ENCODE peak calls at places on chromosome 16, in ten cellular contexts. G is heart right ventricle; R is sigmoid colon; B is substantia nigra; C is mesendoderm; Y is CD8-positive, alpha-beta T cell; E is K562; K is left lung; H is naive thymus-derived CD4-positive, alpha-beta T cell; A is MM.1S. I is an unnamed sample.

GRCh38 chr16:69381231-69381630 is 4.6 kb downstream of the TERF2 start:
- DNase-seq in G (no peak), R (no peak), B (no peak), C (no peak), Y (no peak), E (no peak), K (no peak), H (no peak), A (no peak), I (no peak)

GRCh38 chr16:55515110-55515509 is 6.2 kb downstream of the LPCAT2 start:
- DNase-seq in G (no peak), R (no peak), B (no peak), C (no peak), Y (no peak), E (no peak), K (no peak), H (no peak), A (no peak), I (no peak)

GRCh38 chr16:46690281-46691178 is 1.1 kb downstream of the ORC6 start:
- DNase-seq in G (no peak), R (no peak), B (no peak), C (peak), Y (no peak), E (no peak), K (peak), H (no peak), A (peak), I (no peak)

GRCh38 chr16:34801875-34802274 is 1342.5 kb downstream of the TP53TG3F start:
- DNase-seq in G (no peak), R (no peak), B (no peak), C (no peak), Y (no peak), E (no peak), K (no peak), H (no peak), A (no peak), I (no peak)

GRCh38 chr16:57898961-57899360 is 72.0 kb downstream of the CNGB1 start:
- DNase-seq in G (no peak), R (no peak), B (no peak), C (no peak), Y (no peak), E (no peak), K (no peak), H (no peak), A (no peak), I (no peak)

GRCh38 chr16:85306071-85306792 is 194.0 kb upstream of the CIBAR2 start:
- DNase-seq in G (peak), R (peak), B (no peak), C (peak), Y (peak), E (peak), K (peak), H (peak), A (no peak), I (no peak)

GRCh38 chr16:57720142-57720575 is 15.4 kb upstream of the KATNB1 start:
- DNase-seq in G (peak), R (no peak), B (no peak), C (peak), Y (no peak), E (peak), K (no peak), H (peak), A (peak), I (no peak)

GRCh38 chr16:79104567-79104966 is 496.0 kb downstream of the MAF start:
- DNase-seq in G (no peak), R (no peak), B (no peak), C (peak), Y (no peak), E (no peak), K (no peak), H (no peak), A (no peak), I (no peak)

DNA sequence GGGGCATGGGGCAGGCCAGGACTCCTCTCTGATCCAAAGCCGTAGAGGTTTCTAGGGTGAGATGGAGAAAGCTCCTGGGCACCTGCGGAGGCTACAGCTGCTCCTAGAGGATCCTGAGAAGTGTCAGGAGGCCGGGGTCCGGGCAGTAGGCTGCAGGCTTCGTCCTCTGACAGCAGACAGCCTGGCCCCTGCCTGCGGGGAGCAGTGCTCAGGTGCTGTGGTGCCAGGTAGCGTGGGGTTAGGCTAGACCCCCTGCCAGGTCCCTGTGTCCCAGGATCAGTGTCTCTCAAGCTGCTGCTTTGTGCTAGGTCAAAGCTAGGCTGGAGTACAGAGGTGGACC is 1.5 kb upstream of the MRPS34 start:
- DNase-seq in G (no peak), R (no peak), B (no peak), C (no peak), Y (no peak), E (no peak), K (no peak), H (no peak), A (no peak), I (no peak)
- H3K27ac ChIP-seq in G (no peak), R (peak), B (no peak), C (no peak), Y (peak), E (no peak), K (no peak), H (peak), A (no peak), I (no peak)

DNA sequence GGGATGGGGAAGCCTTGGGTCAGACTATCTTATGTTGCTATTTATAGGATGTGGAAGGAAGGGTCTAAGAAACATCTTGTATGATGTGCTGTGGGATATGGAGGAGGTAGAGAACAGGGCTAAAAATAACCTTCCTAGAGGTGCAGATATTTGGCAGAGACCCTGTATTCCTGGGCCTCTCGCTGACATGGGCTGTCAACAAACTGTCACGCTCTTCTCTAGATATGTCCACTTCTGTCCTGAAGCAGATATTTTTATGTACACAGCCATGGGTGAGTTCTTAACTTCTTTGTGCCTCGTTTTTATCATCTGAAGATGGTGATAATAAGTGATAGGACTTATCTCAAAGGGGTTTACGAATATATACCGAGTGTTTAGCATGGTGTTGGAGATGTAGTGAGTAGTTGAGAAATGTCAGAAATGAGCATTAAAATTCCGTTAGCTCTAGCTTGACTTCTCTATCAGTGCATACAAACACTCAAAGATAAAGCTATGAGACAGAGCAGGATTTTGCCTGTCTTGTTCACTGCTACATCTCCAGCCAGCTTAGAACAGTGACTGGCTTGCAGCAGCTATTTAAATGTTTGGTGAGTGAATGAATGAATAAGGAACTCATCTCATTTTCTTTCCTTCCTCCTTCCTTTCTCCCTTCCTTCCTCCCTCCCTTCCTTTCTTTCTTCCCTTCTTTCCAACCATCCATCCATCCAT is 2.9 kb upstream of the AQP8 start:
- DNase-seq in G (no peak), R (no peak), B (no peak), C (no peak), Y (no peak), E (no peak), K (no peak), H (no peak), A (no peak), I (no peak)
- H3K27ac ChIP-seq in G (no peak), R (no peak), B (no peak), C (no peak), Y (no peak), E (peak), K (no peak), H (no peak), A (no peak), I (no peak)

GRCh38 chr16:4314532-4315184 is 1.2 kb upstream of the GLIS2 start:
- DNase-seq in G (no peak), R (peak), B (no peak), C (peak), Y (no peak), E (no peak), K (no peak), H (peak), A (no peak), I (no peak)
- H3K27ac ChIP-seq in G (peak), R (peak), B (peak), C (no peak), Y (no peak), E (peak), K (peak), H (peak), A (no peak), I (no peak)

DNA sequence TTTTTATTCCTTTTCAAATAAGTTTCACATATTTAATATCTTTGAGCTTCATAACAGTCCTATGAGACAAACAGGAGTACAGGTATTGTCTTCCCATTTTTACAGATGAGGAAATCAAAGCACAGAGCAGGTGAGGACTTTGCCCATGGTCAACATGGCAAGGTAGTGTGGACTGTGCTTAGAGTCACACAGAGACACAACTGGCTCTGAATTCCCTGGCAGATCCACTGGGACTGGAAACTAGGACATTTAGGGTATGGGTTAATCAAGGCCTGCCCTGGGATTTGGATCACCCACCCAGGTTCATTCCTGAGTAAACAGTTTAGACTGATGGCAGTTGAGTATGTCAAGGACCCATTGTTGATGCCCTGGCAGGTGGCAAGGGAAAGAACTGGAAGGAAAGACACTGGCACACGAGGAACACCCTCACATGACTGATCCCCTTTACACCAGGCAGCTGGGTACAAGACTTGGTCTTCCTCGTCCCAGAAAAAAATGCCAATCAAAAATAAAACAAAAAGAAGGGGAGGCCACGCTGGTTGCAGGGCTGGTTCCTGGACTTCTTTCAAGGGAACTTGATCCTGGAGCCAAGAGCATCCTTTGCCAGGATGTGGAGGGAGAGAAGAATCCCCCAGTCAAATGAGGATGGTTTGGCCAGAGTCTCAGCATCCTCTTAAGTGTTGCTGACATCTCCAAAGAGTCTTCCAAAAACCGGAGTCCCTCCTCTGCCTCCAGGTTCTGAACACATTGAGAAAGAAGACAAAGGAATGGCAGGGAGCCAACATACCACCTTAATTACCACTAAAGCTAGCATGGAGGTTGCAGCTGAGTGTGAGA is 34.9 kb downstream of the CHD9 start:
- DNase-seq in G (peak), R (peak), B (no peak), C (peak), Y (no peak), E (no peak), K (no peak), H (no peak), A (no peak), I (peak)
- H3K27ac ChIP-seq in G (peak), R (peak), B (peak), C (no peak), Y (no peak), E (no peak), K (no peak), H (no peak), A (peak), I (peak)